ENCODE peak calls at places on chromosomes 16 and 17, in seven cellular contexts. D is sigmoid colon, R is stomach, Q is fibroblast of lung, V is left ventricle myocardium inferior, N is OCI-LY7, M is transverse colon. U is an unnamed sample.

GRCh38 chr16:84648595-84649510 is 542 bp downstream of the KLHL36 start:
- DNase-seq in D (peak), R (peak), Q (peak), V (peak), N (peak), M (peak), U (peak)

GRCh38 chr17:57987582-57988300 is at the start of gene VEZF1:
- DNase-seq in D (peak), R (peak), Q (peak), V (peak), N (peak), M (peak), U (peak)

GRCh38 chr17:82121660-82122629 is 23.9 kb upstream of the FASN start:
- DNase-seq in D (no peak), R (no peak), Q (no peak), V (no peak), N (peak), M (no peak), U (no peak)

GRCh38 chr17:77042688-77043330 is 98.0 kb upstream of the SEC14L1 start:
- DNase-seq in D (no peak), R (no peak), Q (no peak), V (no peak), N (no peak), M (no peak), U (no peak)

GRCh38 chr17:50026901-50027638 is 28.8 kb upstream of the ITGA3 start:
- DNase-seq in D (peak), R (peak), Q (peak), V (peak), N (peak), M (peak), U (peak)

GRCh38 chr17:77869665-77870132 is 88.8 kb upstream of the TNRC6C start:
- DNase-seq in D (no peak), R (peak), Q (no peak), V (no peak), N (peak), M (peak), U (peak)

GRCh38 chr17:38727661-38728220 is 2.4 kb upstream of the CISD3 start:
- DNase-seq in D (no peak), R (no peak), Q (no peak), V (no peak), N (no peak), M (no peak), U (no peak)

GRCh38 chr16:57510016-57510871 is 24.0 kb upstream of the DOK4 start:
- DNase-seq in D (peak), R (no peak), Q (no peak), V (no peak), N (no peak), M (no peak), U (peak)

GRCh38 chr16:31132979-31133599 is 2.4 kb downstream of the PRSS8 start:
- DNase-seq in D (no peak), R (no peak), Q (no peak), V (no peak), N (no peak), M (no peak), U (no peak)

GRCh38 chr17:76909971-76910760 is 42.0 kb downstream of the MGAT5B start:
- DNase-seq in D (no peak), R (peak), Q (peak), V (peak), N (peak), M (peak), U (peak)

GRCh38 chr17:15422392-15422957 is 44.9 kb downstream of the CDRT4 start:
- DNase-seq in D (no peak), R (no peak), Q (no peak), V (no peak), N (no peak), M (no peak), U (no peak)

GRCh38 chr17:65618516-65618915 is 57.1 kb upstream of the AXIN2 start:
- DNase-seq in D (no peak), R (no peak), Q (no peak), V (no peak), N (no peak), M (no peak), U (no peak)

GRCh38 chr17:54780238-54780637 is 120.4 kb upstream of the TOM1L1 start:
- DNase-seq in D (no peak), R (no peak), Q (no peak), V (no peak), N (no peak), M (no peak), U (no peak)

GRCh38 chr16:303760-304505 is 21.0 kb downstream of the PDIA2 start:
- DNase-seq in D (no peak), R (no peak), Q (peak), V (no peak), N (no peak), M (no peak), U (no peak)

GRCh38 chr17:21355586-21355985 is 20.6 kb upstream of the KCNJ12 start:
- DNase-seq in D (no peak), R (no peak), Q (no peak), V (no peak), N (no peak), M (no peak), U (peak)

GRCh38 chr16:31025344-31025743 is 8.0 kb upstream of the STX4 start:
- DNase-seq in D (no peak), R (no peak), Q (no peak), V (no peak), N (no peak), M (no peak), U (no peak)

GRCh38 chr17:57993471-57994365 is 5.7 kb upstream of the VEZF1 start:
- DNase-seq in D (no peak), R (no peak), Q (no peak), V (no peak), N (peak), M (no peak), U (no peak)

GRCh38 chr16:35391328-35391727 is 1931.9 kb downstream of the TP53TG3F start:
- DNase-seq in D (no peak), R (no peak), Q (peak), V (peak), N (peak), M (no peak), U (no peak)

GRCh38 chr17:57407287-57408063 is 151.2 kb downstream of the MSI2 start:
- DNase-seq in D (no peak), R (peak), Q (no peak), V (no peak), N (no peak), M (peak), U (no peak)

GRCh38 chr17:67422887-67423286 is 45.8 kb downstream of the PITPNC1 start:
- DNase-seq in D (no peak), R (no peak), Q (no peak), V (no peak), N (no peak), M (peak), U (no peak)

GRCh38 chr17:66200685-66201092 is 8.8 kb upstream of the CEP112 start:
- DNase-seq in D (no peak), R (peak), Q (peak), V (no peak), N (peak), M (peak), U (no peak)

GRCh38 chr17:50362661-50363060 is 10.3 kb downstream of the MRPL27 start:
- DNase-seq in D (no peak), R (no peak), Q (no peak), V (no peak), N (no peak), M (no peak), U (no peak)

GRCh38 chr16:79801550-79802090 is 201.1 kb upstream of the MAF start:
- DNase-seq in D (no peak), R (no peak), Q (no peak), V (no peak), N (no peak), M (no peak), U (no peak)

GRCh38 chr16:84052071-84052622 is 9.6 kb upstream of the SLC38A8 start:
- DNase-seq in D (peak), R (no peak), Q (no peak), V (no peak), N (no peak), M (no peak), U (peak)

GRCh38 chr17:7831233-7831632 is 2.8 kb upstream of the KDM6B start:
- DNase-seq in D (peak), R (no peak), Q (no peak), V (no peak), N (no peak), M (no peak), U (no peak)

GRCh38 chr17:66730497-66730923 is 104.4 kb upstream of the CACNG5 start:
- DNase-seq in D (no peak), R (no peak), Q (no peak), V (no peak), N (no peak), M (no peak), U (no peak)

GRCh38 chr16:1610841-1611653 is 825 bp downstream of the IFT140 start:
- DNase-seq in D (no peak), R (no peak), Q (no peak), V (no peak), N (peak), M (peak), U (no peak)

GRCh38 chr16:69769404-69769803 is 7.3 kb downstream of the WWP2 start:
- DNase-seq in D (no peak), R (no peak), Q (no peak), V (no peak), N (no peak), M (no peak), U (no peak)

GRCh38 chr17:39054111-39054645 is 87.0 kb upstream of the FBXO47 start:
- DNase-seq in D (no peak), R (peak), Q (no peak), V (no peak), N (no peak), M (no peak), U (no peak)

GRCh38 chr16:16833165-16833564 is 454.2 kb downstream of the NPIPA7 start:
- DNase-seq in D (no peak), R (no peak), Q (no peak), V (no peak), N (no peak), M (no peak), U (no peak)

GRCh38 chr16:73126453-73126853 is 78.5 kb upstream of the ZFHX3 start:
- DNase-seq in D (peak), R (no peak), Q (peak), V (peak), N (no peak), M (no peak), U (no peak)

GRCh38 chr16:19196871-19197270 is 28.8 kb downstream of the SYT17 start:
- DNase-seq in D (no peak), R (no peak), Q (no peak), V (no peak), N (no peak), M (no peak), U (no peak)

GRCh38 chr16:1469693-1470201 is 5.1 kb downstream of the CLCN7 start:
- DNase-seq in D (no peak), R (no peak), Q (no peak), V (no peak), N (no peak), M (no peak), U (peak)

GRCh38 chr16:79893445-79893844 is 292.9 kb upstream of the MAF start:
- DNase-seq in D (no peak), R (no peak), Q (no peak), V (no peak), N (no peak), M (no peak), U (no peak)

GRCh38 chr16:48291303-48291702 is 44.0 kb upstream of the ABCC11 start:
- DNase-seq in D (no peak), R (no peak), Q (no peak), V (no peak), N (no peak), M (no peak), U (no peak)

GRCh38 chr16:85936761-85937343 is 37.9 kb downstream of the IRF8 start:
- DNase-seq in D (no peak), R (no peak), Q (no peak), V (no peak), N (no peak), M (no peak), U (no peak)

GRCh38 chr17:38676706-38677504 is 2.1 kb upstream of the EPOP start:
- DNase-seq in D (peak), R (peak), Q (peak), V (peak), N (peak), M (peak), U (peak)

GRCh38 chr17:59620518-59621259 is 994 bp downstream of the CLTC start:
- DNase-seq in D (peak), R (peak), Q (no peak), V (peak), N (peak), M (peak), U (peak)

GRCh38 chr16:30005341-30006094 is 5.3 kb downstream of the DOC2A start:
- DNase-seq in D (no peak), R (peak), Q (peak), V (no peak), N (peak), M (peak), U (no peak)
- TF ChIP-seq CTCF in D (peak), R (peak), Q (peak), V (peak), N (peak), M (peak), U (peak)

DNA sequence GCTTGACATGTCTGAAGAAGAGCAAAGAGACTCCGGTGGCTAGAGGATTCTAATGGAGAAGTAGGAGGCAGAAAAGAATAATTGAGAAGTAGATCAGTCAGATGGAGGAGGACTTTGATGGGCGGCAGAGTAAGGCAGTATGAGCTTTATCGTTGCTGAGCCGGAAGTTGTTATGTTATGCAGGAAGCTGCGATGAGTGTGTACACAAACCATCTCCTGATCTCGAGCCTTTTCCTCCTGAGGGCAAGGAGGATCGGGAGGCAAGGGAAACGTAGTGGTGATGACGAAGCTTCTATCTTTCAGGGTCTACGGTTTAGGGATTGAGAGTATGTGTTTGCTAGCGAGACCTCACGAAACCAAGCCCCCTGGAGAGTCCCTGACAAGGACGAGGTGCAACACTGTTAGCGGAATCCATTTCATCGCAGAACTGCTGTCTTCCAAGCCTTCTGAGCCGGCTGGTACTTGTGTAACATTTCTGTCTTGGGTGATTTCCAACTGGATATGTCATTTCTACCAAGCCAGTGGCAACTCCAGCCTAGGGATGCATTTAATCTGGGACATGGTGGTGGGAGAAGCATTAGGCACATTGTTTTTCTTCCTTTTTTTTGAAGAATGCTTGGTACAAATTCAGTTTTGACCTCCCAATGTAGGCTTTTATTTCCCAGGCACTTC is 45.5 kb downstream of the RBFOX1 start:
- DNase-seq in D (no peak), R (no peak), Q (no peak), V (no peak), N (no peak), M (no peak), U (no peak)
- H3K4me3 ChIP-seq in D (no peak), R (no peak), Q (no peak), V (no peak), N (no peak), M (no peak), U (no peak)

GRCh38 chr17:79949646-79950292 is 85.9 kb downstream of the TBC1D16 start:
- DNase-seq in D (peak), R (no peak), Q (no peak), V (peak), N (no peak), M (no peak), U (no peak)

GRCh38 chr17:79950306-79950705 is 85.4 kb downstream of the TBC1D16 start:
- DNase-seq in D (peak), R (peak), Q (no peak), V (peak), N (no peak), M (no peak), U (peak)

GRCh38 chr17:79948918-79949645 is 86.6 kb downstream of the TBC1D16 start:
- DNase-seq in D (peak), R (no peak), Q (no peak), V (peak), N (no peak), M (no peak), U (peak)

GRCh38 chr17:79951361-79952264 is 84.1 kb downstream of the TBC1D16 start:
- DNase-seq in D (peak), R (peak), Q (peak), V (peak), N (no peak), M (no peak), U (peak)

DNA sequence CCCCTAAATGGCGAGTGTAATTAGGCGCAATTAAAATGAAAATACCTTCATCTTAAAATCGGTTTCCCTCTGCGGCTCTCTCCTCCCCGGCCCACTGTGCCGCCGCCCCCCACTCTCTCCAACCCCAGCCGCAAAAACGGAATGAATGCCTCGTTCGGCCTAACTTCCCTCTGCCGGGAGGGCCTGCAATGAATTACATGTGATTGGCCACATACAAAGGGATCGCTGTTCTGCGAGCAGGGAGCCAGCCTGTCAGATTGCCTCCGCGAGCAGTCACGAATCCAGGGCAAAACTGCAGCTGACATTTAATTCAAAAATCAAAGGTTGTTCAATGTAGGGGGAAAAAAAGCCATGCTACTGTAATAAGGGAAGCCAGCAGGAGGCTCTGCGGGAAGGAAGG is 85.0 kb downstream of the TBC1D16 start:
- DNase-seq in D (peak), R (no peak), Q (no peak), V (no peak), N (no peak), M (no peak), U (peak)
- H3K27ac ChIP-seq in D (peak), R (peak), Q (no peak), V (peak), N (no peak), M (no peak), U (peak)

DNA sequence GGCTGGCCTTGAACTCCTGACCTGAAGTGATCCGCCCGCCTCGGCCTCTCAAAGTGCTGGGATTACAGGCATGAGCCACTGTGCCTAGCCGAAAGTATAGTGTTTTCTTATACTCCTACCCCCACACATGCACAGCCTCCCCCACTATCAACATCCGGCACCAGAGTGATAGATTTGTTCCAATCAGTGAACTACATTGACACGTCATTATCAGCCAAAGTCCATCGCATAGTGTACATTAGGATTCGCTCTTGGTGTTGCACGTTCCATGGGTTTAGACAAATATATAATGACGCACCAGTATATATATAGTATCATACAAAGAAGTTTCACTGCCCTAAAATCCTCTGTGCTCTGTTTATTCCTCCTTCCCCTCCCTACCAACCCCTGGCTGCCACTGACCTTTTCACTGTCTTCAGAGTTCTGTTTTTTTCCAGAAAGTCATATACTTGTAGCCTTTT is 11.9 kb upstream of the TM4SF5 start:
- DNase-seq in D (no peak), R (no peak), Q (no peak), V (no peak), N (no peak), M (no peak), U (no peak)
- TF ChIP-seq CTCF in D (no peak), R (no peak), Q (no peak), V (no peak), N (no peak), M (no peak), U (no peak)

GRCh38 chr17:60952747-60953146 is 275.1 kb downstream of the BCAS3 start:
- DNase-seq in D (no peak), R (no peak), Q (no peak), V (no peak), N (no peak), M (no peak), U (no peak)

GRCh38 chr17:60944751-60945150 is 267.1 kb downstream of the BCAS3 start:
- DNase-seq in D (no peak), R (no peak), Q (no peak), V (no peak), N (no peak), M (no peak), U (no peak)

GRCh38 chr17:60947100-60947499 is 269.4 kb downstream of the BCAS3 start:
- DNase-seq in D (no peak), R (no peak), Q (peak), V (no peak), N (no peak), M (no peak), U (no peak)
- H3K4me3 ChIP-seq in D (no peak), R (no peak), Q (no peak), V (no peak), N (no peak), M (no peak), U (no peak)

GRCh38 chr17:48003686-48004120 is 32.8 kb downstream of the CDK5RAP3 start:
- DNase-seq in D (no peak), R (no peak), Q (no peak), V (no peak), N (no peak), M (no peak), U (no peak)

GRCh38 chr17:48002920-48003685 is 32.2 kb downstream of the CDK5RAP3 start:
- DNase-seq in D (no peak), R (no peak), Q (no peak), V (no peak), N (no peak), M (no peak), U (no peak)

GRCh38 chr17:48004973-48005372 is 32.6 kb downstream of the COPZ2 start:
- DNase-seq in D (no peak), R (no peak), Q (no peak), V (no peak), N (no peak), M (no peak), U (no peak)

GRCh38 chr17:48001187-48001586 is 30.3 kb downstream of the CDK5RAP3 start:
- DNase-seq in D (no peak), R (no peak), Q (no peak), V (no peak), N (no peak), M (no peak), U (peak)

DNA sequence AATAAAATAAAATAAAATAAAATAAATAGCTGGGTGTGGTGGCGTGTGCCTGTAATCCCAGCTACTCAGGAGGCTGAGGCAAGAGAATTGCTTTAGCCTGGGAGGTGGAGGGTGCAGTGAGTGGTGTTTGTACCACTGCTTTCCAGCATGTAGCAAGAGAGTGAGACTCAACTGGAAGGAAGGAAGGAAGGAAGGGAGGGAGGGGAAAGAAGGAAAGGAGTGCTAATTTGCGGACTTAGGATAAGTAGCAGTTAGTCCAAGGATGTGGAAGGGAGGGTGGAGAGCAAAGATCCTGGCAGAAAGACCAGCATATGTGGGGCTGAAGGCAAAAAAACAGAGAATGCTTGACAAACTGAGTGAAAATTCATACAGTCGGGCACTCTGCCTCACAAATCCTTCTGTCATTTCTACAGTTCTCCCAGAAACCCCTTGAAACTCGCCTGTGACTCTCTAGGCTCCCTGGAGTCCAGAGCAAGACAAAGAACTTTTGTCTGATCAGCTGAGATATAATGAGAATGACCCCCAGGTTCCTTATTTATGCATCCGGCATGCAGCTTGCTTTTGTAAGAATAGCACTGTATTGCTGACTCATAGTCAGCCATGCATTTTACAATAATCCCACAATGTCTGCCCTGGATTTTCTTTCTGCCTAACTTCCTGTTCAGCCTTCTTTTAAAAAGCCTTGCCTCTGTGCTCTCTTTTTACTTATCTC is 31.5 kb downstream of the CDK5RAP3 start:
- DNase-seq in D (no peak), R (no peak), Q (peak), V (no peak), N (peak), M (no peak), U (no peak)
- H3K27ac ChIP-seq in D (peak), R (peak), Q (peak), V (peak), N (no peak), M (peak), U (peak)

U was measured in lower lobe of right lung.